ENCODE peak calls at places on chromosomes 11 and 22, in six cellular contexts. V is HCT116, B is HepG2, L is K562, Q is H1, U is GM12878. S is an unnamed sample.

GRCh38 chr22:45418770-45419138 is 5.3 kb downstream of the RIBC2 start:
- DNase-seq in V (no peak), Q (no peak), U (no peak), L (no peak), B (no peak), S (no peak)

GRCh38 chr11:65613091-65613928 is 711 bp downstream of the MAP3K11 start:
- DNase-seq in L (no peak), V (no peak), U (no peak), Q (no peak), B (no peak), S (peak; percentile 18)

GRCh38 chr11:120907971-120908370 is 115.9 kb upstream of the TBCEL start:
- DNase-seq in Q (no peak), L (no peak), V (no peak), U (no peak), B (no peak), S (no peak)

GRCh38 chr11:78840623-78841022 is 266.0 kb upstream of the NARS2 start:
- DNase-seq in Q (no peak), U (no peak), B (no peak), V (no peak), L (no peak), S (no peak)

GRCh38 chr11:131246589-131247164 is 123.7 kb upstream of the NTM start:
- DNase-seq in B (peak; percentile 4), L (peak; percentile 20), U (no peak), Q (peak; percentile 90), V (no peak), S (no peak)

GRCh38 chr11:64619811-64620285 is 28.8 kb downstream of the SLC22A12 start:
- DNase-seq in U (no peak), V (peak; percentile 42), B (peak; percentile 41), L (peak; percentile 63), Q (no peak), S (peak; percentile 10)

GRCh38 chr11:11391169-11391568 is 38.1 kb upstream of the CSNK2A3 start:
- DNase-seq in Q (no peak), V (no peak), B (no peak), U (no peak), L (no peak), S (no peak)

GRCh38 chr22:45201678-45202332 is 38.1 kb downstream of the NUP50 start:
- DNase-seq in U (no peak), V (no peak), L (no peak), Q (peak; percentile 37), B (no peak), S (no peak)

GRCh38 chr22:40347300-40347699 is 1.0 kb downstream of the ADSL start:
- DNase-seq in B (no peak), L (no peak), Q (no peak), U (no peak), V (no peak), S (no peak)

GRCh38 chr11:68903631-68904457 is at the start of the genes IGHMBP2 and MRPL21:
- DNase-seq in U (no peak), V (peak; percentile 70), L (peak; percentile 85), B (peak; percentile 62), Q (peak; percentile 93), S (peak; percentile 81)

GRCh38 chr11:18727499-18728236 is 1.7 kb upstream of the IGSF22 start:
- DNase-seq in L (peak; percentile 76), Q (peak; percentile 85), U (no peak), V (peak; percentile 35), B (peak; percentile 48), S (peak; percentile 41)

GRCh38 chr22:27591060-27591459 is 210.5 kb downstream of the MN1 start:
- DNase-seq in V (no peak), U (no peak), B (no peak), L (no peak), Q (no peak), S (no peak)

GRCh38 chr11:95821640-95822039 is 31.3 kb downstream of the CEP57 start:
- DNase-seq in U (no peak), Q (no peak), L (no peak), V (no peak), B (no peak), S (no peak)

GRCh38 chr11:30329150-30329940 is 6.4 kb downstream of the ARL14EP start:
- DNase-seq in B (no peak), U (no peak), V (no peak), Q (no peak), L (no peak), S (no peak)

GRCh38 chr11:116852261-116853125 is 15.1 kb upstream of the APOA1 start:
- DNase-seq in V (no peak), L (no peak), B (no peak), U (no peak), Q (no peak), S (peak; percentile 63)

GRCh38 chr11:102783016-102783415 is 2.6 kb upstream of the MMP10 start:
- DNase-seq in L (no peak), V (no peak), U (no peak), B (no peak), Q (no peak), S (no peak)

GRCh38 chr11:120929664-120930154 is 94.2 kb upstream of the TBCEL start:
- DNase-seq in Q (peak; percentile 88), B (peak; percentile 30), U (no peak), V (peak; percentile 61), L (peak; percentile 80), S (peak; percentile 40)

GRCh38 chr11:117089685-117090084 is 8.5 kb downstream of the SIK3 start:
- DNase-seq in V (peak; percentile 42), B (no peak), Q (no peak), U (no peak), L (no peak), S (no peak)

GRCh38 chr11:70916321-70916720 is 336.1 kb downstream of the SHANK2 start:
- DNase-seq in B (no peak), L (no peak), Q (no peak), V (no peak), U (no peak), S (no peak)

GRCh38 chr11:116901211-116901610 is 63.8 kb upstream of the APOA1 start:
- DNase-seq in V (no peak), L (no peak), Q (no peak), B (no peak), U (no peak), S (no peak)

GRCh38 chr22:41555325-41555724 is 5.5 kb upstream of the CSDC2 start:
- DNase-seq in U (no peak), V (no peak), L (no peak), B (no peak), Q (no peak), S (no peak)

GRCh38 chr11:27012254-27012921 is 18.5 kb downstream of the FIBIN start:
- DNase-seq in Q (no peak), L (no peak), V (no peak), B (no peak), U (no peak), S (peak; percentile 72)

DNA sequence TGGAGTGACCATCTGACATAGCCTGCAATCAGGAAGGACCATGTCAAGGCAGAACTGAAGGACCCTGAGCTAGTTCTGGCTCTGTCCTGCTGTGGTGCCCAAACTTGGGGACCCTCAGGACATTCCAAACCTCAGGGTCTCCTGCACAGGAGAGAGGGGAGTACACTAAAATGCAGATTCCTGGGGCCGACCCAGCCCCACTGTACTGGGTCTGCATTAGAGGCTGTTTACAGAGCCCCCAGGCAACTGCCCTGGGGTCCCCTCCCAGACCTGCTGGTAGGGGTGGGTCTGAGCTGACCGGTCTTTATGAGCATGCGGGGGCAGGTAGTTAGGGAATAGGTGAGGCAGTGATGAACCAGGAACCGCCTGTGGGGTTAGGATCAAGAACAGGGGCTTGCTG is 6.8 kb downstream of the TRPM5 start:
- DNase-seq in V (no peak), Q (no peak), L (no peak), B (no peak), U (no peak), S (no peak)
- TF ChIP-seq EZH2 in V (no peak), Q (no peak), L (no peak), B (no peak), U (no peak), S (no peak)

DNA sequence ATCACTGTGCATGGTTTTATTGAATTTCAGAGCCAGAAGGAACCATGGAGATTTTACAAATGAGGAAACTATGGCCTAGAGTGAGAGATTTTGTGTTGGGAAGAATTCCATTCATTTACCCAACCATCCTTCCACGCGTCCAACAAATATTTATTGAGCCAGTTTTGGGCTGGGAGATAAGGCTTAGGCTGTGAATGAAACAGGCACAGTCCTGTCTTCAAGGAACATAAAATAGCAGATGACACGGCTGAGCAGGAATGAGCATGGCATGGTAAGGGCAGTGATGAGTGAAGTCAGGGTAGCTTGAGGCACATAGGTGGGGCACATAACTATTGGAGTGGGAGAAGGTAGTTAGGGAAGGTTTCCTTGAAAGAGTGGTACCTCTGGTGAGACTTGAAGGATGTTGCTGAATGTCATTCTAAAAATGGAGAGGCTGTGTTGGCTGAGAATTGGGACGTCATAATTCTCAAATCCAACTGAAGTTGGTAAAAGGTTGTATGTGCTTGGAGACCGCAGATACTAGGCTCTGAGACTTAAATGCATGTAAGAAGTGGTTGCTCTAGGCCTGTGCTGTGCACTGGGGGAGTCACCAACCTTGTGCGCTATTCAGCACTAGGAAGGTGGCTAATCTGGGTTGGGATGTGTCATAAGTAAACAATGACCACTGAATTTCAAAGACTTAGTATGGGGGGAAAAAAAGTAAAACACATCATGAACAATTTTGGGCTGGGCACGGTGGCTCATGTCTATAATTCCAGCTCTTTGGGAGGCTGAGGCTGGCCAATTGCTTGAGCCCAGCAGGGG is 51.8 kb downstream of the TEAD1 start:
- DNase-seq in L (no peak), B (no peak), U (no peak), Q (peak; percentile 2), V (peak; percentile 48), S (peak; percentile 19)
- TF ChIP-seq MAX in L (no peak), B (no peak), U (no peak), Q (no peak), V (peak; percentile 40), S (no peak)

GRCh38 chr11:33869511-33870422 is 22.1 kb downstream of the LMO2 start:
- DNase-seq in Q (peak; percentile 73), U (no peak), V (no peak), B (no peak), L (peak; percentile 72), S (peak; percentile 92)
- TF ChIP-seq EZH2 in Q (no peak), U (no peak), V (no peak), B (no peak), L (no peak), S (no peak)

GRCh38 chr22:48199667-48200066 is 1437.2 kb downstream of the TBC1D22A start:
- DNase-seq in L (no peak), U (no peak), V (no peak), Q (peak; percentile 33), B (no peak), S (no peak)

GRCh38 chr22:48192071-48192470 is 1429.6 kb downstream of the TBC1D22A start:
- DNase-seq in U (no peak), Q (no peak), B (no peak), L (no peak), V (no peak), S (no peak)

GRCh38 chr22:48198489-48199459 is 1436.3 kb downstream of the TBC1D22A start:
- DNase-seq in B (no peak), V (no peak), U (no peak), Q (peak; percentile 50), L (no peak), S (no peak)

GRCh38 chr22:48192920-48193319 is 1430.5 kb downstream of the TBC1D22A start:
- DNase-seq in B (no peak), V (no peak), U (no peak), Q (no peak), L (no peak), S (no peak)

DNA sequence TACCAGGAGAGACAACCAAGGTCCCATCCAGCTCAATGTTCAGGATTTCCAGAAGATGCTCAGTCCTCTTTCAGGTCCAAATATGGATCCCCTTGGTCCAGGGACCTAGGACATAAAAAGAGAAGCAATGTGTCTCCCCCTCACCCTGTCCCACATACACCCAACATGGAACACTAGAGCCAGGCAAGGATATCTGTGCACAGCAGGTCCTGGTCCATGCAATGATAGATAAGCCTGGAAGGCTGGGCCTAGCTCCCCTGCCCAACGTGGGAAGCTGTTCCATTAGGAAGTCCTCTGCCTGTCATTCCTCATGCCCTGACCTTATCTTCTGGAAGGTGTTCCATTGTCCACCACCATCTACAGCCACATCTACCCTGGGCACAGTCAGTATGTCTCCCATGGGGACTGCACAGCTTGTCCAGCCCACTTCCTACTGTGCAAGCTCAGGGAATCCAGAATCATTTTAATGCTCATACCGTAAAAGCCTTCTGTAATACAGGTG is 1434.8 kb downstream of the TBC1D22A start:
- DNase-seq in L (no peak), B (no peak), Q (no peak), U (no peak), V (no peak), S (no peak)
- TF ChIP-seq MAX in L (no peak), B (no peak), Q (no peak), U (no peak), V (no peak), S (no peak)

S was measured in endothelial cell of umbilical vein.